ENCODE peak calls at places on chromosomes 4 and X, in five cellular contexts. V is IMR-90, P is A549, Y is K562, B is OCI-LY7. S is an unnamed sample.

GRCh38 chrX:130877892-130878321 is 25.1 kb downstream of the ENOX2 start:
- DNase-seq in V (no peak), P (no peak), Y (no peak), B (no peak), S (no peak)

GRCh38 chr4:156949373-156949814 is 22.2 kb downstream of the PDGFC start:
- DNase-seq in V (peak; percentile 80), P (no peak), Y (no peak), B (no peak), S (no peak)

GRCh38 chr4:122379239-122379638 is 428 bp downstream of the ADAD1 start:
- DNase-seq in V (no peak), P (no peak), Y (no peak), B (no peak), S (no peak)

GRCh38 chr4:55318135-55318534 is 27.9 kb upstream of the SRD5A3 start:
- DNase-seq in V (no peak), P (no peak), Y (no peak), B (no peak), S (no peak)

GRCh38 chr4:169677150-169677732 is 56.9 kb downstream of the CLCN3 start:
- DNase-seq in V (no peak), P (no peak), Y (no peak), B (no peak), S (no peak)

GRCh38 chr4:56684320-56684719 is 3.2 kb upstream of the HOPX start:
- DNase-seq in V (peak; percentile 37), P (no peak), Y (no peak), B (no peak), S (no peak)

GRCh38 chr4:26032572-26033320 is 118.7 kb downstream of the SMIM20 start:
- DNase-seq in V (peak; percentile 91), P (no peak), Y (no peak), B (no peak), S (no peak)

GRCh38 chr4:174503079-174503724 is 19.1 kb downstream of the HPGD start:
- DNase-seq in V (no peak), P (no peak), Y (no peak), B (no peak), S (no peak)

GRCh38 chrX:66110112-66110511 is 53.9 kb upstream of the HEPH start:
- DNase-seq in V (peak; percentile 8), P (peak; percentile 4), Y (peak; percentile 41), B (peak; percentile 62), S (peak; percentile 9)

GRCh38 chr4:59400334-59400733 is 1799.8 kb upstream of the ADGRL3 start:
- DNase-seq in V (no peak), P (no peak), Y (no peak), B (no peak), S (no peak)

GRCh38 chrX:46506076-46506475 is 39.1 kb downstream of the ZNF674 start:
- DNase-seq in V (no peak), P (no peak), Y (no peak), B (no peak), S (no peak)
- H3K9me3 ChIP-seq in V (peaks cover 29% of the 10 kb centered on the region), P (peaks cover 64% of the 10 kb centered on the region), Y (no peaks in the 10 kb centered on the region), B (peaks cover 5% of the 10 kb centered on the region), S (no peaks in the 10 kb centered on the region)

GRCh38 chr4:185821029-185821419 is 9.0 kb upstream of the SORBS2 start:
- DNase-seq in V (no peak), P (no peak), Y (no peak), B (no peak), S (no peak)

GRCh38 chr4:185826381-185826780 is 14.4 kb upstream of the SORBS2 start:
- DNase-seq in V (no peak), P (no peak), Y (no peak), B (no peak), S (no peak)

GRCh38 chr4:185830263-185830994 is 18.4 kb upstream of the SORBS2 start:
- DNase-seq in V (no peak), P (no peak), Y (no peak), B (no peak), S (no peak)

GRCh38 chr4:185822791-185823190 is 10.8 kb upstream of the SORBS2 start:
- DNase-seq in V (no peak), P (no peak), Y (no peak), B (no peak), S (no peak)

DNA sequence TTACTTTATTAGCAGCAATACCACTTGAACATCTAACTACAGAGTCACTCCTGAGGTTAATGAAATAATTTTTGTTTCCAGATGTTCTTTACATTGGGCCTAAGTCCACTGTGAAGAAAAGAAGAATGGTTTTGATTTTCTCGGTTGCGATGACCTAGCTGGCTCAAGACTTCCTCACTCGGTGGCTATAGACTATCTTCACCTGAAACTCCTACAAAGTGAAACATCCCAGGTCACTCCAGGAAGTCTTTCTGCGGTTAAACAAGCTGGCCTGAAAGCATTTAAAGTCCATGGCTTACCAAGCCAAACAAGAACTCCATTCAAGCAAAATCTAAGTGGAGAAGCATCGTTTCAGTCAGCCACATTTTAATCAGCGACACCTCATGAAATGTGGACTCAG is 13.7 kb upstream of the SORBS2 start:
- DNase-seq in V (no peak), P (no peak), Y (no peak), B (no peak), S (no peak)
- H3K4me2 ChIP-seq in V (no peak overlapping the region), P (no peak overlapping the region), Y (no peak overlapping the region), B (no peak overlapping the region), S (no peak overlapping the region)

DNA sequence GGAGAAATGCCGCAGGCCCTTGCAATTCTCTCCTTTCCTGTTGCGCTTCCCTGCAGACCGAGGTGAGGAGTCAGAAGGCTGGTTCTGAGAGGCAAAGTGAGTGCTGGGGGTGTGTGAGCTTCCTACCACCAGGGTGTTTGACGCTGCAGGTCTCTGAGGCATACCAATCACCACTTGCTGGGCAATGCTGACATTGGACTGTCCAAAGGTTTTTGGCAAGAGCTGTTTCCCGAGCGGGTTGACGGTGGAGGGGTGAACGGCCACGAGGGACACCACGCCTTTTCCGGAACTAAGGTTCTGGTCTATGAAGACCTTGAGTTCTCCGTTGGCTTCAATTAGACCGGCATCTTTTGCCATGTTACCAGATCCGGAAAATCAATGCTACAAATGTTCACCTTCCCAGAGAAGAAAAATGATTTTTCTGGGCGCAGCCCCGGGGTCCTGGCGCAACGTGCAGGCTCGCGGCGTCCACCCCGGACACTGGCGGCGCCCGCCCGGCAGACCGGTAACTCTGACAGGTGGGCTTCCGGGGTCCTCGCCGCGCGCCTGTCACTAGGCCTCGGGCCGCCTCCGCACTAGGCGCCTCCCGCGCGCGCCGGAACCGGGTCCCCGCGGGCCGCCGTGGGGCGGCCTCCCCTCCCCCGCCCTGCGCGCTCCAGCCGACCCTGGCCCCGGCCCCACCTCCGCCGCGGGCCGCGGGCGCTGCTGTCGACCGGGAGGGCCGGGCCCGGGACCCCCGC is 44.9 kb upstream of the FAM47C start:
- DNase-seq in V (no peak), P (no peak), Y (no peak), B (no peak), S (no peak)
- H3K4me3 ChIP-seq in V (no peak overlapping the region), P (no peak overlapping the region), Y (no peak overlapping the region), B (no peak overlapping the region), S (no peak overlapping the region)

GRCh38 chrX:17475820-17476219 is 100.8 kb downstream of the NHS start:
- DNase-seq in V (no peak), P (no peak), Y (no peak), B (no peak), S (no peak)
- H3K9me3 ChIP-seq in V (no peaks in the 10 kb centered on the region), P (no peaks in the 10 kb centered on the region), Y (no peaks in the 10 kb centered on the region), B (no peaks in the 10 kb centered on the region), S (no peaks in the 10 kb centered on the region)

DNA sequence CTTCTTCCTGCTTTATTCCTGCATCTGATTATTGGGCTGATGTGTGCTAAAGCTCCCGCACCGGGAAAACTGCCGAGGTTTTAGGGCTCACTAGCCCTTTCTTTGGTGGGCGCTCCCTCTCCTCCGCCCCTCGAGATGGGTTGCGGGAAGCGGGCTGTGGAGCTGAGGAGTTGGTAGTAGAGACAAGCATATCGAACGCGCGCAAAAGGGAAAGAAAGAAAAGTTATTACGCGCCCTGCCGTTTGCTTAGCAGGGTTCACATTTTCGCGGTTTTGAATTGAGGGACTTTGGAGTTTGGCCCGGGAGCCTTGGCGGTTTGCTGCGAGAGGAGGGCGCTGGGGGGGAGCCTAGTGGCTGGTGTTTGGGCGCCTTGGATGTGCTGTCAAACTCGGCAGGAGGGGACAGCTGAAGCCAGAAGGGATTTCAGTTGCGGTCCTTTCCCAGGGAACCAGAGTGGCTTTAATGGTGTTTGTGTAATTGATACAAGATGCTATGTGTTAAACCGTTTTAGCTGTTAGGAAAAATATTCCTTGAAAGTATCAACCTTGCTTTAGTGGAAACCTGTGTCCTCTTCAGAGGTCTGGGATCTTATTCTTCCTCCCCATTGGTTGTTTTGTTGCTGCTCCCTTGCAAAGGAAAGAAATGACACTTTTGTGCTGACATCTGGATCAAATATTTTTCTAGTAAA is 1.1 kb downstream of the GAB1 start:
- DNase-seq in V (peak; percentile 58), P (no peak), Y (no peak), B (peak; percentile 57), S (peak; percentile 78)
- H3K4me2 ChIP-seq in V (peak overlapping the region; percentile 71), P (peak overlapping the region; percentile 76), Y (peak overlapping the region; percentile 83), B (peak overlapping the region; percentile 93), S (peak overlapping the region; percentile 83)

DNA sequence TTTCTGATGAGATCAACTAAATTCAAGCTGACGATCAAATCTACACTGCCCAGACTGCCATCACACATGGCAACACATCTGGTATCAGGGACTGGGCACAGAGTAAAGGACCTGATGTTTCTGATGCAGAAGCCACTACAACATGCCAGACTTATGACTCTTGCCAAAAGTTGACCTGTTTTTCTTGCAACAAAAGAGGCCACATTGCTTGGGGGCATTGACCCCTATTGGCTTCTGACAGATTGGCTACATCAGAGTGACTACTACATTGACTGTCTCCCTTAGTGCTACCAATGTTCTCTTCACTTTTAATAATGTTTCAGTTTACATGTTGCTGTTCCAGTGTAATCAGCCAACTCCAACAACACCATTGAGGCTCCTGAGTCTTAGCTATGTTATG is 15.3 kb upstream of the SMIM10 start:
- DNase-seq in V (no peak), P (no peak), Y (no peak), B (no peak), S (no peak)
- H3K4me3 ChIP-seq in V (no peak overlapping the region), P (no peak overlapping the region), Y (no peak overlapping the region), B (no peak overlapping the region), S (no peak overlapping the region)

DNA sequence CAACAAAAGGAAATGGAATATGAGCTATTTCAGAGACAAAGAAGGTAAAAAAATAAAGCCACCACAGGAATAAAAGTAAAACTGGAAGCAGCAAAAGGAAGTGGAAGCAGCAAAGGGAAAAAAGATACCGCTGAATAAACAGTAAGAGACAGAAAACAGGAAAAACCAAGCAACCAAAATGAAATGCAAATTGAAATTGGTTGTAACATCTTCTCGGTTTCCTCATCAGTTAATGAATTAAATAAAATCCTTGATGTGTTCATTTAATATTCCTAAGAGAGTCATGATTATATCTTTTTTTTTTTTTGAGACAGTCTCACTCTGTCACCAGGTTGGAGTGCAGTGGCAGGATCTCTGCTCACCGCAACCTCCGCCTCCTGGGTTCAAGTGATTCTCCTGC is 132.8 kb downstream of the DLG3 start:
- DNase-seq in V (no peak), P (no peak), Y (no peak), B (no peak), S (no peak)
- H3K9me3 ChIP-seq in V (no peaks in the 10 kb centered on the region), P (peaks cover 10% of the 10 kb centered on the region), Y (no peaks in the 10 kb centered on the region), B (no peaks in the 10 kb centered on the region), S (no peaks in the 10 kb centered on the region)